ENCODE peak calls at places on chromosomes 2 and 18, in four cellular contexts. Y is IMR-90, P is H1, F is mesendoderm. I is an unnamed sample.

GRCh38 chr2:55123851-55124269 is 73.6 kb upstream of the RTN4 start:
- DNase-seq in P (no peak), F (no peak), Y (no peak), I (no peak)

GRCh38 chr2:203815541-203815898 is 52.1 kb upstream of the CTLA4 start:
- DNase-seq in F (no peak), P (no peak), Y (no peak), I (no peak)

GRCh38 chr2:236884776-236885175 is 200.9 kb upstream of the COPS8 start:
- DNase-seq in Y (no peak), F (no peak), P (peak), I (no peak)

GRCh38 chr2:239825705-239825979 is 199.5 kb downstream of the NDUFA10 start:
- DNase-seq in Y (no peak), P (no peak), F (no peak), I (peak)

GRCh38 chr2:27977623-27978312 is 87.2 kb downstream of the BABAM2 start:
- DNase-seq in F (no peak), P (no peak), Y (peak), I (no peak)

GRCh38 chr2:195756218-195756941 is 99.4 kb downstream of the SLC39A10 start:
- DNase-seq in Y (peak), F (no peak), P (no peak), I (no peak)

GRCh38 chr2:29613067-29613466 is 308.3 kb downstream of the ALK start:
- DNase-seq in P (no peak), F (no peak), Y (no peak), I (no peak)

GRCh38 chr18:63949068-63949737 is at the start of gene HMSD:
- DNase-seq in Y (no peak), P (peak), F (peak), I (peak)

GRCh38 chr18:46155652-46156051 is 51.5 kb downstream of the HAUS1 start:
- DNase-seq in Y (peak), P (no peak), F (peak), I (no peak)

GRCh38 chr2:209441541-209441940 is 17.7 kb downstream of the MAP2 start:
- DNase-seq in F (no peak), Y (no peak), P (no peak), I (no peak)

GRCh38 chr2:3870997-3871396 is 167.6 kb downstream of the DCDC2C start:
- DNase-seq in P (no peak), Y (no peak), F (no peak), I (no peak)

GRCh38 chr2:61141151-61141550 is 20.8 kb upstream of the C2orf74 start:
- DNase-seq in F (no peak), Y (no peak), P (no peak), I (no peak)

GRCh38 chr2:230439590-230439989 is 23.6 kb downstream of the SP100 start:
- DNase-seq in P (no peak), F (no peak), Y (no peak), I (no peak)

GRCh38 chr2:8827729-8828128 is 9.7 kb downstream of the KIDINS220 start:
- DNase-seq in Y (no peak), P (no peak), F (no peak), I (no peak)

GRCh38 chr2:168401771-168402170 is 54.3 kb upstream of the CERS6 start:
- DNase-seq in Y (no peak), F (no peak), P (no peak), I (no peak)

GRCh38 chr2:232886632-232887031 is 16.6 kb downstream of the SNORC start:
- DNase-seq in Y (no peak), F (no peak), P (no peak), I (no peak)

GRCh38 chr2:190466819-190467444 is 58.8 kb downstream of the MFSD6 start:
- DNase-seq in F (peak), Y (peak), P (no peak), I (no peak)

GRCh38 chr2:69111036-69111435 is 98.1 kb downstream of the ANTXR1 start:
- DNase-seq in Y (no peak), P (no peak), F (no peak), I (no peak)

GRCh38 chr18:29457316-29457715 is 1280.4 kb upstream of the CDH2 start:
- DNase-seq in P (no peak), F (no peak), Y (no peak), I (no peak)

GRCh38 chr18:63850636-63851035 is 36.9 kb upstream of the SERPINB2 start:
- DNase-seq in P (no peak), F (no peak), Y (no peak), I (no peak)

GRCh38 chr2:102142829-102143449 is 393 bp downstream of the IL1R1 start:
- DNase-seq in Y (peak), F (peak), P (peak), I (peak)

GRCh38 chr2:203873921-203874631 is 6.5 kb downstream of the CTLA4 start:
- DNase-seq in F (peak), P (no peak), Y (no peak), I (no peak)

GRCh38 chr2:70190413-70191243 is at the start of gene C2orf42:
- DNase-seq in P (peak), Y (peak), F (peak), I (peak)
- H3K56ac ChIP-seq in P (peak), Y (peak), F (peak), I (no peak)

GRCh38 chr18:3425030-3425429 is 24.9 kb upstream of the TGIF1 start:
- DNase-seq in P (no peak), F (no peak), Y (no peak), I (no peak)

GRCh38 chr18:3429121-3429520 is 20.9 kb upstream of the TGIF1 start:
- DNase-seq in Y (no peak), P (no peak), F (no peak), I (no peak)

GRCh38 chr18:3425450-3425849 is 24.5 kb upstream of the TGIF1 start:
- DNase-seq in P (no peak), F (peak), Y (no peak), I (no peak)

GRCh38 chr18:3426074-3426473 is 23.9 kb upstream of the TGIF1 start:
- DNase-seq in Y (no peak), P (no peak), F (no peak), I (no peak)

GRCh38 chr18:3427944-3428343 is 22.0 kb upstream of the TGIF1 start:
- DNase-seq in F (no peak), P (no peak), Y (no peak), I (no peak)
- H3K56ac ChIP-seq in F (no peak), P (no peak), Y (no peak), I (no peak)

DNA sequence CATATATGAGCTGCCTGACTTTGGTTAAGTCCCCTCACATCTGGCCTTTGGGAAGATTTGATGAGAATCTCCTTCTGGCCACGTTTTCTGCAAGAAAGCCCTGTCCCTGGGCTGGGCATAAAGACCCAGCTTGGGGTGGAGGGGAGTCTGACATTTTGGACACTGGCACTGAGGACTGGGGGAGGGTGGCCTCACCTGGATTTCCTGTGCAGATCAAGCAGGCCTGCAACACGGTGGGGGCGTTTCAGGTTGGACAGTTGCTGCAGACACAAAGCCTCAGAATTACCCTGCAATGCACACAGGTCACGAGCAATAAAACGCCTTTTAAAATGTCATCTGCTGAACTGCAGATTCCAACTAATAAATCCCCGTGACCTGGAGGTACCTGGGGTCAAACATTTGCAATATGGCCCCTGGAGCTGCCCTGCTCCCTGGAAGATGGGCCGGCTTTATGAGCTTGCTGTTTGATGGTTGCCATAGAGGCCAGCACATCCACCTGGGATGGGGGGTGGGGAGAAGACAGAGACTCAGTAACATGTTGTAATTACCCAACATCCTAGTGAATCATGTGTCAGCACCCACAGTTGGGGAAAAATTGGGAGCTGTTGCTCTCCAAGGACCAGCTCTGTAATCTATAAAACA is 340.5 kb downstream of the CYRIA start:
- DNase-seq in Y (no peak), P (no peak), F (peak), I (no peak)
- H3K56ac ChIP-seq in Y (no peak), P (no peak), F (no peak), I (no peak)

GRCh38 chr2:108547606-108548005 is 13.3 kb downstream of the LIMS1 start:
- DNase-seq in Y (no peak), F (no peak), P (no peak), I (no peak)

GRCh38 chr2:108538000-108538625 is 3.8 kb downstream of the LIMS1 start:
- DNase-seq in F (peak), Y (no peak), P (no peak), I (no peak)

GRCh38 chr2:108541451-108541850 is 7.2 kb downstream of the LIMS1 start:
- DNase-seq in P (no peak), F (no peak), Y (no peak), I (no peak)

GRCh38 chr2:108536911-108537310 is 2.6 kb downstream of the LIMS1 start:
- DNase-seq in Y (no peak), P (no peak), F (no peak), I (no peak)

GRCh38 chr2:108542071-108542470 is 7.8 kb downstream of the LIMS1 start:
- DNase-seq in Y (peak), F (no peak), P (no peak), I (no peak)
- H3K56ac ChIP-seq in Y (no peak), F (no peak), P (no peak), I (no peak)

GRCh38 chr2:222383255-222383654 is 41.1 kb upstream of the SGPP2 start:
- DNase-seq in Y (no peak), F (no peak), P (no peak), I (no peak)
- H3K56ac ChIP-seq in Y (no peak), F (no peak), P (no peak), I (no peak)

GRCh38 chr2:53173126-53173525 is 594.5 kb upstream of the CHAC2 start:
- DNase-seq in Y (no peak), F (no peak), P (no peak), I (no peak)

GRCh38 chr2:53170463-53170862 is 597.1 kb upstream of the CHAC2 start:
- DNase-seq in Y (peak), F (no peak), P (no peak), I (no peak)

DNA sequence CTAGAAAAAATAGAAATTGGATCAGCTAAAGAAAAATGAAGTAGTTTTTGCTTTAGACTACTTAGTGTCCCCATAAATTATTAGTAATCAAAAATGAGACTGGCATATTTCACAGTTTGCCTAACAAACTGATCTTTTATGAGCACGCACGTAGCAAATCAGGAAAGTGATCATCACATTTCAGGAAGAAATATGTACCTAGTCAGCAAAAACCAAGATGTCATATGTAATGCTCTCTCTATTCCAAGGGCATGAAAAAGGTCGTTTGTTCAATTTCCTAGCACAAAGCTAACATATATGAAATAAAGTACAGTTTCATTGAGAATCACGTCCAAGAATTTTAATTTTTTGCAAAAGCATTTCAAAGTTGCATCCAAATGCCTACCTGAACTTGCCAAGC is 600.4 kb upstream of the CHAC2 start:
- DNase-seq in P (no peak), Y (no peak), F (no peak), I (no peak)
- H3K56ac ChIP-seq in P (no peak), Y (no peak), F (no peak), I (no peak)

GRCh38 chr2:197281421-197281820 is 29.2 kb downstream of the ANKRD44 start:
- DNase-seq in Y (no peak), F (no peak), P (no peak), I (no peak)

GRCh38 chr2:197277726-197278259 is 32.8 kb downstream of the ANKRD44 start:
- DNase-seq in Y (no peak), F (no peak), P (no peak), I (no peak)

GRCh38 chr2:197276156-197276555 is 34.4 kb downstream of the ANKRD44 start:
- DNase-seq in P (no peak), Y (no peak), F (no peak), I (no peak)

GRCh38 chr2:197278804-197279763 is 31.5 kb downstream of the ANKRD44 start:
- DNase-seq in F (no peak), P (no peak), Y (no peak), I (no peak)

DNA sequence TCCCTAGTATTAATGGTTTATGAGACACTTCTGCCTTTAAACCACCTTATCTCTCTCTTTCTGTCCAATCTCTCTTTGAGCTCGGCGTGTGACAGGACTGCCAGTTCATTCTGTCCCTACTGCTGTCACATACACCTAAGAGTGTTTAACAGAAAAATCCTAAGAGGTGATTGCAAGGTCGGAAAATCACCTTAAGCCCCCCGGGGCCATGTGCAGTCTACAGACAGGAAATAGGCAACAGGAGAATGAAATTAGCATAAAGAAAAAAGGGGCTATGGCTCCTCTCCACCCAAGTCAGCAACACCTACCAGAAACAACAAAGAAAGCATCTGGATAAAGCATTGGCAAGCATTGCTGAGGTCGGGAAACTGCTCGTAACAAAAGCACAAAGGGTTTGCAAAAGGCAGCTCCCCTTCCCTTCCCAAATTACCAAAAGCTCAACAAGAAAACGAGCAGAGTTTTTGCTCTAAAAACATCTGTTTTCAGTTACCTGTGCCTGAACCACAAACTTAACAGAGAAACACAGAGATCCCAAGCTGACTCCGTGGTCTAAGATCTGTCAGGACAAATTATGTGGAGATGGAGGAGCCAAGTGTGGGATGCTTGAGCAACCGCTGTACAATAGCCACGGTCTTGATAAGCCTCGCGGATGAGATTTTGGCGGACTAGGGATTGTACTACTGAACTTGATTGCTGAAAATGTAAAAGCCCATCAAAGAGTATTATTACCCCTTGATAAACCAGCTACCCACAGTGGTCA is 30.4 kb downstream of the ANKRD44 start:
- DNase-seq in P (no peak), Y (peak), F (no peak), I (no peak)
- H3K56ac ChIP-seq in P (no peak), Y (no peak), F (no peak), I (no peak)

DNA sequence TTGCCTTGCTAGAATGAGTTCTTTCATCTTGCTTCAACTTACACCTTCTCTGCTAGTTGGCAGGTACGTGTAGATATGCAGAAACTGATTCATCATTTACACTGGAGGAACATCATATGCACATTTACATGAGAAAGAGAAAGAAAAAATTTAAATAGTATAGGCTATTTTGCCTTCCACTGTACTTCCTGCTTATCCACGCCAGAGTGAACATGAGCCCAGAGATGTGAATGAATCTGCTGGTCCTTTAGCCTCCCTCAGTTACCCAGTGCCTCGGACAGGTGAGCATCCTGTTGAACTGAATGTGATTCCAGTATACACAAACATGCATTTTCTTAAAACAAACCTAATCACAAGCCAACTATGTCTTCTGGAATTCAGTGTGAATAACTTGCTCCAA is 83.6 kb downstream of the SESTD1 start:
- DNase-seq in Y (no peak), F (no peak), P (no peak), I (no peak)
- H3K56ac ChIP-seq in Y (no peak), F (no peak), P (no peak), I (no peak)

DNA sequence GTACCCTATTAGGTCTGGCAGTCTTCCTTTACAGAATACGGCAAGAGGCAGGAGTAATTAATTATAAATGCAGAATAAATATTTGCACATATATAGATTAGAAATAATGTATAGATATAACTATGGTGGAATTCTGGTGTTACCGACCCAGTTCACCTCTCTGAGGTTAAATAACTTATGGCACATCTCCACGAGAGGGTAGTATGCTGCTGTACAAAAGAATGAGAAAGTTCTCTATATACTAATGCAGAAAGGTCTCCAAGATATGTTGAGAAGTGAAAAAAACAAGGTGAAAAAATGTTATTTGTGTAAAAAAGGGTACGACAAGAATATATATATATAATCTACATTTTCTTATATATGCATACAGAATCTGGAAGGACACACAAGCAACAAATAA is 40.8 kb downstream of the MC2R start:
- DNase-seq in F (no peak), Y (no peak), P (no peak), I (no peak)
- H3K56ac ChIP-seq in F (no peak), Y (no peak), P (no peak), I (no peak)

GRCh38 chr2:109459485-109459884 is 154.3 kb downstream of the SEPTIN10 start:
- DNase-seq in F (peak), Y (no peak), P (no peak), I (no peak)
- H3K56ac ChIP-seq in F (no peak), Y (no peak), P (no peak), I (no peak)